ENCODE peak calls at places on chromosomes 16 and 17, in four cellular contexts. B, R, D and X are unnamed samples. For H3K36me3, the result is how much of the 10 kb centered on the place peaks cover.

GRCh38 chr16:86722970-86723369 is 144.6 kb downstream of the FOXL1 start:
- DNase-seq in B (no peak), R (peak), D (no peak), X (no peak)

GRCh38 chr17:81025756-81026155 is 9.2 kb upstream of the BAIAP2 start:
- DNase-seq in B (no peak), R (no peak), D (no peak), X (no peak)

GRCh38 chr16:1211451-1212268 is 13.4 kb downstream of the TPSG1 start:
- DNase-seq in B (no peak), R (no peak), D (no peak), X (no peak)

GRCh38 chr16:15972046-15972868 is 22.8 kb downstream of the ABCC1 start:
- DNase-seq in B (no peak), R (no peak), D (no peak), X (no peak)

GRCh38 chr16:813916-814412 is 13.4 kb upstream of the GNG13 start:
- DNase-seq in B (no peak), R (no peak), D (no peak), X (no peak)

GRCh38 chr17:11511696-11512095 is 86.6 kb upstream of the DNAH9 start:
- DNase-seq in B (no peak), R (no peak), D (no peak), X (no peak)

GRCh38 chr17:75315541-75316243 is 26.5 kb upstream of the SLC25A19 start:
- DNase-seq in B (no peak), R (no peak), D (no peak), X (no peak)

GRCh38 chr17:62724398-62725146 is 83.5 kb downstream of the MARCHF10 start:
- DNase-seq in B (peak), R (no peak), D (peak), X (peak)

GRCh38 chr17:29838961-29839360 is 91.1 kb downstream of the SSH2 start:
- DNase-seq in B (no peak), R (no peak), D (no peak), X (no peak)

GRCh38 chr17:74618446-74618845 is 5.1 kb downstream of the CD300E start:
- DNase-seq in B (no peak), R (no peak), D (no peak), X (no peak)

GRCh38 chr17:32327911-32328310 is 14.1 kb downstream of the C17orf75 start:
- DNase-seq in B (no peak), R (no peak), D (no peak), X (no peak)

GRCh38 chr17:81991684-81992513 is 14.5 kb downstream of the ASPSCR1 start:
- DNase-seq in B (no peak), R (no peak), D (no peak), X (no peak)

GRCh38 chr16:24737391-24737871 is 8.0 kb downstream of the TNRC6A start:
- DNase-seq in B (no peak), R (no peak), D (no peak), X (no peak)

GRCh38 chr17:78697122-78697845 is 84.8 kb downstream of the CYTH1 start:
- DNase-seq in B (no peak), R (no peak), D (no peak), X (no peak)

GRCh38 chr16:66266436-66267286 is 99.8 kb upstream of the CDH5 start:
- DNase-seq in B (no peak), R (peak), D (no peak), X (no peak)

GRCh38 chr17:21375757-21376584 is at the start of gene KCNJ12:
- DNase-seq in B (no peak), R (no peak), D (no peak), X (no peak)

GRCh38 chr16:66953462-66954096 is 7.5 kb upstream of the CES3 start:
- DNase-seq in B (no peak), R (no peak), D (no peak), X (no peak)

GRCh38 chr16:50425044-50425443 is 56.3 kb upstream of the BRD7 start:
- DNase-seq in B (no peak), R (no peak), D (no peak), X (no peak)

GRCh38 chr17:17343896-17344506 is 40.8 kb downstream of the NT5M start:
- DNase-seq in B (no peak), R (no peak), D (no peak), X (no peak)

GRCh38 chr17:31320791-31321190 is 631 bp downstream of the EVI2A start:
- DNase-seq in B (no peak), R (no peak), D (no peak), X (no peak)

GRCh38 chr17:14381606-14382005 is 80.7 kb downstream of the HS3ST3B1 start:
- DNase-seq in B (no peak), R (no peak), D (no peak), X (no peak)

GRCh38 chr17:29625037-29625750 is 2.5 kb upstream of the CORO6 start:
- DNase-seq in B (no peak), R (no peak), D (no peak), X (no peak)

GRCh38 chr17:63956296-63956920 is 16.3 kb downstream of the SCN4A start:
- DNase-seq in B (no peak), R (no peak), D (no peak), X (no peak)

GRCh38 chr16:10577305-10578202 is 2.8 kb downstream of the EMP2 start:
- DNase-seq in B (no peak), R (no peak), D (no peak), X (no peak)

GRCh38 chr16:14528306-14528948 is 101.6 kb downstream of the PARN start:
- DNase-seq in B (no peak), R (no peak), D (no peak), X (no peak)

GRCh38 chr17:2750721-2751120 is 1.3 kb upstream of the CCDC92B start:
- DNase-seq in B (no peak), R (no peak), D (no peak), X (no peak)

GRCh38 chr17:2751482-2751881 is 2.0 kb upstream of the CCDC92B start:
- DNase-seq in B (no peak), R (no peak), D (no peak), X (no peak)

GRCh38 chr17:2749058-2749783 is at the start of gene CCDC92B:
- DNase-seq in B (no peak), R (no peak), D (no peak), X (no peak)

GRCh38 chr17:2745317-2746037 is 4.0 kb downstream of the CCDC92B start:
- DNase-seq in B (no peak), R (no peak), D (no peak), X (no peak)

DNA sequence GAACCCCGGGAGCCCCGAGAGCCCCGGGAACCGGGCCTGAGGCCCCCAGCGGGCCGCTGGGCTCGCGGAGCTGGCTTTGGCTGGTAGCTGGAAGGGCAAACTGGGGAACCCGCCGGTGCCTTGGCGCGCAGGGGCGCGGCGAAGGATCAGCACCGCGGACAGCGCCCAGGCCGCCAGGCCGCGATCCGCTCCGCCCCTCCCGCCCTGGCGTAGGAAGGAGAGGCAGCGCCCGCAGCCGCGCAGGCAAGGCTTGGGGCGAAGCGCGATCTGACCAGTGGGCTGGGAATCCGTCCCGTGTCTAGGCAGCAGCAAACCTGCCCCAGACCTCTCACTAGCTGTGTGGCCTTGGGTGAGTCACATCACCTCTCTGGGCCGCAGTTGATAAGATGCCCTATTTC is 331 bp upstream of the CCDC92B start:
- DNase-seq in B (peak), R (peak), D (peak), X (peak)
- H3K4me3 ChIP-seq in B (no peak), R (no peak), D (no peak), X (no peak)

DNA sequence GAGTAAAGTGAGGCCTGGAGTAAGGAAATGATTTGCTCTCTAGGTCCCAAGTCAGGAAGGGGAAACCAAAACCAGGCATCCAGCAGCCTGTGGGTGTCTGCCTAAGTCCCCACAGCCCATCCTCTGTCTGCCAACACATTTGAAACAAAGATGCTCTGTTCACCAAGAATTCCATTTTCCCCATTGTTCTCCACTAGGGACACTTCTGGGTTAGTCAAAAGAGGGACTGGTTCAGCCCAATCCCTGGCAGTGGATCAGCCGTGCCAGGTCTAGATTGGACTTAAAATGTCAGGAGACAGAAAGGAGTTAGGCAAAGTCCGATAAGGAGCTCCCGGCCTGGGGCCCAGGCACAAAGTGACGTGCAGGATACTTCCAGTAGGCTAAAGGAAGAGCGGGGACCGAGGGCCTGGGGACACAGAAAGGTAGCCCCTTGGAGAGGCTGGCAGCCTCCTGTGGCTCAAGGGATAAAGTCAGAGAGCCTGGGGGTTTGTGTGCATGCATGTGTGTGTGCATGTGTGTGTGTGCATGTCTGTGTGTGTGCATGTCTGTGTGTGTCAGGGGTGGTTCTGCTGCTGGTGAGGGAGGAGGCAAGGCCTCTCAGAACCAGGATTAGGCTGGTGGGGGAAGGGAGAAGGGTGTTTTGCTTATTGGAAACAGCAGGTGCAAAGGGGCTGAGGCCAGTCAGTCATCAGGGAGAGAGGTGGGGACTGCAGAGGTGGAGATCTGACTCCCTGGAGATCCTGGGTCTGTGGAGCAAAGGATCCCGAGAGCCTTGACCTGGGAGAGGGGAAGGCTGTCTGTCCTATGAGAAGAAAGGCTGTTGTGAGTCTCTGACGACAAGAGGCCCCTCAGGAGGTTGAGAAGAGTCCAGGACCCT is 41.7 kb upstream of the IL34 start:
- DNase-seq in B (no peak), R (no peak), D (no peak), X (no peak)
- H3K36me3 ChIP-seq in B (under half), R (under half), D (under half), X (under half)

GRCh38 chr17:8137645-8138342 is 13.9 kb upstream of the HES7 start:
- DNase-seq in B (no peak), R (peak), D (no peak), X (no peak)
- H3K27ac ChIP-seq in B (peak), R (peak), D (peak), X (peak)

DNA sequence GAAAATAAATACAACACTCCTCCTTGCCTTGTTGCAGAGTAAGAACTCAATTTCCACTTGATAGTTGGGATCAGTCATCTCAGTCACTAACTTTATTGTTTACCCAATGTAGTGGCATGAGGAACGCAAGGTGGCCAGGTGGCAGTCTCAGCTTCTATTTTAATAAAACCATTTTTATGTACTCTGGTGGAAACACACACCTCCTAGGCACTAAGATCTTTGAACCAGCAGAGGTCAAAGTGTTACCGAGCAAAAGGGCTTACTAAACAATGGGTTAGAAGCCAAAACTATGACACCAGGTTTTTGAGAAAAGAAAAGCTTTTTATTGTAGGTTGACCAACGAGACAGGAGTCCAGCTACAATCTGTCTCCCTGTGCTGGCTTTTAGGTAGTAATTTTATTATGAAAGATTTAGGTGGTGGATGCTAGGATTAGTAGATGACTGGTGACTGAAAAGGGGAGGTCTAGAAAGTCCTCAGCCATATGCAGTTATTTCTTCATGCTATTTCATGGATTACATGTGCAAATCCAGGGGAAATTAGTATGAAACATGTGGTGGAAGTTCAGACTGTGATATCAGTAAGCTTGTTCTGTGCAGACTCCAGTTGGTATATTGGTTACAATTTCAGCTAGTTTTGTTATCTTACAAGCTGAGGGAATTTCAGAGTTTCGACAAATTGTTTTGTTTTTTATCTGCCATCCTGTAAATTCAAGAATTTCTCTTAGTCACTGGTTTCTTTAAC is 122.3 kb downstream of the PCTP start:
- DNase-seq in B (no peak), R (no peak), D (no peak), X (no peak)
- H3K4me3 ChIP-seq in B (no peak), R (no peak), D (no peak), X (no peak)

GRCh38 chr17:10156082-10156445 is 42.3 kb downstream of the GAS7 start:
- DNase-seq in B (no peak), R (no peak), D (no peak), X (no peak)

GRCh38 chr17:10149573-10150399 is 48.6 kb downstream of the GAS7 start:
- DNase-seq in B (peak), R (peak), D (no peak), X (no peak)

GRCh38 chr17:10151667-10152496 is 46.5 kb downstream of the GAS7 start:
- DNase-seq in B (no peak), R (peak), D (no peak), X (no peak)

GRCh38 chr17:10156579-10157488 is 41.6 kb downstream of the GAS7 start:
- DNase-seq in B (peak), R (peak), D (no peak), X (peak)

DNA sequence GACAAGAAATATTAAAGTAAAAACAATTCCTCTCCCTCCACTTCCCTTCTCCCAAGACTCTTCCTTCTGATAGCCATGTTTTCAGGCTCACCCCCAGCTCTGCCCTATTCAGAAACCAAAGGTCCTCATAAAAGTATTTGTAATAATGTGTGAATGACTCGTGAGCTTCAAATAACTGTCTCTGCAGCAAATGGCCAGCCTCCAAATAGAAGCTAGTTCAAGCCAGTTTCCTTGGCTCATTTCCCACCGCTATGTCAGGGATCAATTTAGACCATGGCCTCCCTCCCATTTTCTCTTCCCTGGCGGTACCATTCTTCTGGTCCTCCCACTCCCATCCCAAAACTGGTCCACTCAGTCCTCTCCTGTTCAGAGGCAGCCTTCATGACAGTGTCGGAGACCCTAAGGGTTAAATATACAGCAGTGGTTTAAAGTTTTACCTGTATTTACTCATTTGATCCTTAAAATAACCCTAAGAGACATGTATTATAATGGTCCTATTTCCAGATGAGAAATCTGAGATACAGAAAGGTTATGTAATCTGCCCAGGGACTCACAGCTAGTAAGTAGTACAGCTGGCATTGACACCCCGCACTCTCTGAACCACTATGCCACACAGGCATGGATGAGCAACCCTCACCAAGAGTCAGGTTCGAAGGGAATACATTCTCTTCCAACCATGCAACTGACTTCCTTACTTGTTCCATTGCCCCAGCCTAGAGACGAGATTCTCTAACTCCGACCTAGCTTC is 42.9 kb downstream of the GAS7 start:
- DNase-seq in B (no peak), R (no peak), D (no peak), X (no peak)
- H3K36me3 ChIP-seq in B (under half), R (under half), D (under half), X (under half)

DNA sequence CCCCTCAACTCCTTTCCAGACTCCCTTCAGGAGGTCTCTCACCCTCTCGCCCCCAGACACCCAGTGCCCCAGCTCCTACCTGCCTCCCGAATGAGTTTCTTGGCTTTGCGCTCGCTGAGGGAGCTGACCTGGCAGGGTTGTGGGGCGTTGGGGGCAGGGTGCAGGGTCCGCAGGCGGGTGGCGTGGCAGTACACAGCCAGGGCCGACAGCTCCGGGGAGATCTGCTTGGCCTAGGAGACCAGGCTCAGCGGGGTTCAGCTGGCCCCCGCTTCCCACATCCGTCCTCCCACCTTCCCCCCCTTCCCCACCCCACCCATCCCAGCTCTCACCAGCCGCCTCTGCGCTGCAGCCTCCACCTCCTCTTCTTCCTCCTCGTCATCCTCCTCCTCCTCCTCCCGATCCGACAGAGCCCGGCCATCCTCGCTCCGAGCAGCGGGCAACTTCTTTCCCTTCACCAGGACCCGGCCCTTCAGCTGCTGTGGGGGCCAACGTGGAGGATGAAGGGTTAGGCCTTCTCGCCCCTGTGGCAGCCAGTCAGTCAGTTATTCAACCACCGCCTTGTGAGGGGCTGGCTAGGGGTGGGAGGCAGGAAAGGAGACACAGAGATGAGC is 17.2 kb downstream of the PLCD3 start:
- DNase-seq in B (no peak), R (no peak), D (no peak), X (no peak)
- H3K27ac ChIP-seq in B (no peak), R (no peak), D (no peak), X (no peak)

GRCh38 chr17:55728833-55729232 is 6.2 kb upstream of the TMEM100 start:
- DNase-seq in B (no peak), R (no peak), D (no peak), X (no peak)
- H3K4me3 ChIP-seq in B (no peak), R (no peak), D (no peak), X (no peak)